ENCODE peak calls at places on chromosomes 16 and 17, in five cellular contexts. T is mucosa of descending colon, H is upper lobe of right lung, V is LNCaP clone FGC, U is B cell. K is an unnamed sample.

GRCh38 chr17:67420994-67421393 is 43.9 kb downstream of the PITPNC1 start:
- DNase-seq in T (peak), H (no peak), V (no peak), U (no peak), K (no peak)

GRCh38 chr17:8166731-8167130 is 4.0 kb upstream of the VAMP2 start:
- DNase-seq in T (no peak), H (peak), V (no peak), U (no peak), K (no peak)

GRCh38 chr16:67423634-67424575 is 7.0 kb upstream of the HSD11B2 start:
- DNase-seq in T (no peak), H (no peak), V (no peak), U (no peak), K (no peak)

GRCh38 chr17:69860142-69860680 is 214.8 kb upstream of the KCNJ16 start:
- DNase-seq in T (no peak), H (no peak), V (no peak), U (no peak), K (no peak)

GRCh38 chr17:72457712-72458111 is 336.9 kb downstream of the SOX9 start:
- DNase-seq in T (no peak), H (no peak), V (no peak), U (no peak), K (no peak)

GRCh38 chr17:80441598-80442304 is 26.8 kb downstream of the ENDOV start:
- DNase-seq in T (no peak), H (no peak), V (no peak), U (no peak), K (no peak)

GRCh38 chr17:10121971-10122707 is 76.3 kb downstream of the GAS7 start:
- DNase-seq in T (no peak), H (peak), V (no peak), U (peak), K (no peak)

GRCh38 chr16:2054543-2055245 is 6.9 kb downstream of the TSC2 start:
- DNase-seq in T (peak), H (peak), V (peak), U (no peak), K (no peak)

GRCh38 chr16:55809386-55809785 is 23.5 kb downstream of the CES1 start:
- DNase-seq in T (no peak), H (no peak), V (no peak), U (no peak), K (no peak)

GRCh38 chr16:15427648-15428239 is 6.6 kb upstream of the BMERB1 start:
- DNase-seq in T (peak), H (peak), V (peak), U (peak), K (peak)

GRCh38 chr17:71252446-71252845 is 868.4 kb upstream of the SOX9 start:
- DNase-seq in T (no peak), H (no peak), V (no peak), U (no peak), K (no peak)

GRCh38 chr16:87627542-87628245 is 25.4 kb downstream of the JPH3 start:
- DNase-seq in T (no peak), H (no peak), V (no peak), U (no peak), K (no peak)

GRCh38 chr17:51617876-51618455 is 357.6 kb downstream of the UTP18 start:
- DNase-seq in T (no peak), H (no peak), V (no peak), U (no peak), K (no peak)

GRCh38 chr16:88456356-88457292 is 3.5 kb downstream of the ZFPM1 start:
- DNase-seq in T (no peak), H (no peak), V (no peak), U (no peak), K (peak)

GRCh38 chr16:70470927-70471341 is 16.5 kb downstream of the FCSK start:
- DNase-seq in T (peak), H (peak), V (no peak), U (no peak), K (no peak)

GRCh38 chr17:45646288-45646988 is 137.7 kb upstream of the CRHR1 start:
- DNase-seq in T (no peak), H (peak), V (no peak), U (no peak), K (no peak)

GRCh38 chr16:22734313-22734869 is 79.6 kb upstream of the HS3ST2 start:
- DNase-seq in T (no peak), H (no peak), V (peak), U (no peak), K (no peak)

GRCh38 chr16:66515543-66516171 is 34.3 kb downstream of the TK2 start:
- DNase-seq in T (no peak), H (no peak), V (no peak), U (no peak), K (no peak)

GRCh38 chr17:59668816-59669215 is 38.4 kb downstream of the PTRH2 start:
- DNase-seq in T (no peak), H (no peak), V (no peak), U (no peak), K (no peak)

GRCh38 chr17:57948555-57949420 is 6.4 kb downstream of the CUEDC1 start:
- DNase-seq in T (no peak), H (no peak), V (no peak), U (no peak), K (peak)

GRCh38 chr16:30077656-30078055 is 1.9 kb downstream of the PPP4C start:
- DNase-seq in T (no peak), H (no peak), V (no peak), U (no peak), K (no peak)

GRCh38 chr17:64036198-64036922 is 15.9 kb upstream of the ICAM2 start:
- DNase-seq in T (no peak), H (no peak), V (no peak), U (no peak), K (no peak)

GRCh38 chr17:2421315-2422147 is 20.7 kb upstream of the MNT start:
- DNase-seq in T (no peak), H (no peak), V (no peak), U (no peak), K (no peak)
- TF ChIP-seq CTCF in T (no peak), H (no peak), V (peak), U (no peak), K (no peak)

DNA sequence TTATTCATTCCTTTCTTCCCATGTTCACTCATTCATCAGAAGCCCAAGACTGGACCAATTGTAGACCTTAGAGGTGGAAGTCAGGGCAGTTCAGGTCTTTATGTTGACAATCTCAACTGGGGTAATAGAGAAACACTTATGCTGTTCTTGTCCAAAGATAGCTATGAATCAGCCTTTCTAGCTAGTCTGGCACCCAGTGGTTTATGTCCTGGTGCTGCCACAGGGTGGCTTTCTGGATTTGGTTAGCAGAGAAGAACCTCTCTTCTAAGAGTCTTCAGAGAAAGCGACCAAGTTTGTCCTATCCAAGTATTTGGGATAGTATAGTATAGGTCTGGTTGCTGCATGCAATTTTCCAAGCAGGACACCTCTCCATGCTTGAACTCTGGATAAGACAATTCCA is 83.3 kb downstream of the NOG start:
- DNase-seq in T (no peak), H (no peak), V (no peak), U (no peak), K (no peak)
- TF ChIP-seq CTCF in T (no peak), H (no peak), V (no peak), U (no peak), K (no peak)

DNA sequence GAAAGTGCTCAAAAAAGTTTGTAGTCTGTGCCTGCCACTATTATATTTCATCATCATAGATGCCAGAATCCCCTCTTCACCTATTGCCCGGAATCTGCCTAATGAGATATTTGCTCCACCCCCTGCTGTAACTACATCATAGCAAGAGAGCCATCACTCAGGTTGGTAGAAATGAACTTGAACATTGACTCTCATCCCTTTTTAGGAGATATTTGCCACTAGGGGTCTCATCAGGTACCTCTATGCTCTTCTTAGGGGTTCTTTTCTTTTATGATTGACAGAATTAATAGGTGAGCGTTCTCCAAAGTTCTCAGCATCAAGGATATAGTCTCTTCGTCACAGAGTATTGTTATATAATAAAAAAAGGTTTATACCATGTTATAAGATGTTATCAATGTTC is 20.0 kb downstream of the ANKS4B start:
- DNase-seq in T (no peak), H (no peak), V (no peak), U (no peak), K (no peak)
- TF ChIP-seq CTCF in T (no peak), H (no peak), V (no peak), U (no peak), K (no peak)

GRCh38 chr17:2901582-2901981 is 105.3 kb downstream of the RAP1GAP2 start:
- DNase-seq in T (peak), H (no peak), V (no peak), U (no peak), K (no peak)

GRCh38 chr17:2898255-2898926 is 102.2 kb downstream of the RAP1GAP2 start:
- DNase-seq in T (peak), H (no peak), V (no peak), U (no peak), K (no peak)

GRCh38 chr17:2897605-2898004 is 101.4 kb downstream of the RAP1GAP2 start:
- DNase-seq in T (no peak), H (no peak), V (no peak), U (no peak), K (no peak)

GRCh38 chr17:2900842-2901241 is 104.6 kb downstream of the RAP1GAP2 start:
- DNase-seq in T (no peak), H (no peak), V (no peak), U (no peak), K (no peak)

GRCh38 chr17:2899911-2900310 is 103.7 kb downstream of the RAP1GAP2 start:
- DNase-seq in T (peak), H (no peak), V (no peak), U (no peak), K (no peak)
- TF ChIP-seq CTCF in T (no peak), H (no peak), V (no peak), U (no peak), K (no peak)

GRCh38 chr16:49439676-49440075 is 66.1 kb downstream of the C16orf78 start:
- DNase-seq in T (no peak), H (no peak), V (no peak), U (no peak), K (no peak)

GRCh38 chr16:49442805-49443204 is 69.2 kb downstream of the C16orf78 start:
- DNase-seq in T (no peak), H (no peak), V (no peak), U (no peak), K (no peak)

GRCh38 chr16:49439050-49439449 is 65.4 kb downstream of the C16orf78 start:
- DNase-seq in T (no peak), H (no peak), V (no peak), U (no peak), K (no peak)

GRCh38 chr16:49441366-49441780 is 67.8 kb downstream of the C16orf78 start:
- DNase-seq in T (peak), H (no peak), V (no peak), U (peak), K (peak)

GRCh38 chr16:49440156-49441065 is 66.8 kb downstream of the C16orf78 start:
- DNase-seq in T (no peak), H (no peak), V (no peak), U (no peak), K (no peak)
- TF ChIP-seq CTCF in T (no peak), H (no peak), V (no peak), U (no peak), K (no peak)

DNA sequence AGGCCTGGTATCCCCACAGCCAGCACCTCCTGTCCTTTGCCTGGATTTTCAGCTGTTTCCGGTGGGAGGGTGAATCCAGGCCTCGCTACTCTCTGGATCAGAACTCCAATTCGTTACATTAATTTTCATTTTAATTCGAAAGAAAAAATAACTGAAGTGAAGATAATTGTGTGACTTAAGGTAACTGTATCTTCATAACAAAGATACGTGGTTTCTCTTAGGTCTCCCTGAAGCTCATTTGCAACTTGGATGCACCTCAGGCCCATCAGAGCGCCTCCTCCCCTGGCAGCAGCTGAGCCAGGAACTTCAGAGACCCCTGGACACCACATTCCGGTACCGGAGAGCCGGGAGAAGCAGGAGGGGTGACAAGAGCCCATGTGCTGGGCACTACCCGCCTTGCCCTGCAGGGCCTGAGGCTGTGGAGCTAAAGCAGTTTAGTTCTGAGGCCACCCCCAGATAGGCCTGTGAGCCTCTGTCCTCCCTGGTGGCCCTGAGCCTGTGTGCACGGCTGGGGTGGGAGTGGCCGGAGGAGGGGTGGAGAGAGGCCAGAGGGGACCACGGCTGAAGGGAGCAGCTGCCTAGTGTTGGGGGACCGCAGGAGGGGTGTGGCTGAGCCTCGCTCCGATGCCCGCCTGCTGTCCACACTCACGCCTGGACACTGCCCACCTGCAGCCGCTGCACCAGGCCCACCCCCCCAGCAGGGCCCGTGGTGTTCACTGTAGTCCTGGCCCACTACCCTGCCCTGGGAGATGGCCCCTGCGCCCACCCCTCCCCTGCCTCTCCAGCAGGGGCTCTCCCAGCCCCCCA is 11.4 kb upstream of the DUS1L start:
- DNase-seq in T (no peak), H (no peak), V (no peak), U (no peak), K (no peak)
- TF ChIP-seq CTCF in T (no peak), H (no peak), V (no peak), U (no peak), K (no peak)

DNA sequence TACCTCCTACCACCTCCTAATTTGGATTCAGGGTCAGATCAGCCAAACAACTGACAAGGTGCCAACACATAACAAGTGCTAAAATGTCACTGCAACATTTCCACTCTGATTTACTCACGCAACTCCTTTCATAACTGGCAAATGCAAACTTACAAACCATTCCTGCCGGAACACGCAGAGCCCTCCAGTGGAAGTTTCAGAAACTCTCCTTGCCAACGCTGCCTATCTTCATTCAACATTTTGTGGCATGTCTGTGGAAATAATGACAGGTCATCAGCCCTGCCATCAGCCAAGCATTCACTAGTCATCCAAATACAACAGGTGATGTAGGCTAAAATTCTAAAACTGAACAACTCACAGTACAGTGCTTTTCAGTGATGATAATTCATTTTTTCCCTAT is 37.7 kb upstream of the OR3A1 start:
- DNase-seq in T (peak), H (no peak), V (peak), U (no peak), K (no peak)
- TF ChIP-seq CTCF in T (no peak), H (peak), V (peak), U (no peak), K (no peak)

GRCh38 chr17:78306913-78307312 is 53.0 kb downstream of the SOCS3 start:
- DNase-seq in T (no peak), H (no peak), V (no peak), U (no peak), K (no peak)

GRCh38 chr17:78304549-78305037 is 55.3 kb downstream of the SOCS3 start:
- DNase-seq in T (no peak), H (no peak), V (no peak), U (no peak), K (no peak)

GRCh38 chr17:78305801-78306200 is 54.1 kb downstream of the SOCS3 start:
- DNase-seq in T (no peak), H (no peak), V (no peak), U (no peak), K (no peak)

GRCh38 chr17:78302478-78302877 is 57.4 kb downstream of the SOCS3 start:
- DNase-seq in T (no peak), H (no peak), V (no peak), U (no peak), K (no peak)

GRCh38 chr17:78307887-78308633 is 51.8 kb downstream of the SOCS3 start:
- DNase-seq in T (no peak), H (no peak), V (no peak), U (no peak), K (no peak)
- TF ChIP-seq CTCF in T (no peak), H (no peak), V (no peak), U (no peak), K (no peak)

GRCh38 chr17:47844814-47845453 is 3.9 kb upstream of the SCRN2 start:
- DNase-seq in T (no peak), H (no peak), V (no peak), U (no peak), K (no peak)
- TF ChIP-seq CTCF in T (no peak), H (peak), V (peak), U (no peak), K (no peak)

K was measured in natural killer cell.